ENCODE peak calls at places on chromosomes 3 and 15, in four cellular contexts. J, Z, H and I are unnamed samples.

GRCh38 chr3:160006282-160007163 is 17.9 kb downstream of the IL12A start:
- DNase-seq in J (peak), Z (peak), H (no peak), I (peak)

GRCh38 chr15:33031324-33031736 is 163.2 kb downstream of the FMN1 start:
- DNase-seq in J (no peak), Z (no peak), H (no peak), I (no peak)

GRCh38 chr15:71199384-71200351 is 84.4 kb downstream of the THSD4 start:
- DNase-seq in J (no peak), Z (no peak), H (no peak), I (no peak)

GRCh38 chr15:31347067-31347975 is 20.7 kb downstream of the KLF13 start:
- DNase-seq in J (no peak), Z (no peak), H (no peak), I (no peak)

GRCh38 chr3:52401021-52401420 is 43.9 kb downstream of the SEMA3G start:
- DNase-seq in J (no peak), Z (no peak), H (no peak), I (no peak)

GRCh38 chr3:106183762-106184391 is 315.1 kb upstream of the CBLB start:
- DNase-seq in J (peak), Z (no peak), H (no peak), I (no peak)

GRCh38 chr3:37096292-37096691 is 78.1 kb downstream of the LRRFIP2 start:
- DNase-seq in J (no peak), Z (no peak), H (no peak), I (peak)

GRCh38 chr3:12317914-12318313 is 29.0 kb downstream of the PPARG start:
- DNase-seq in J (no peak), Z (no peak), H (no peak), I (no peak)

GRCh38 chr3:190338717-190339116 is 16.5 kb upstream of the CLDN1 start:
- DNase-seq in J (peak), Z (no peak), H (no peak), I (no peak)

GRCh38 chr3:29281265-29282228 is 676 bp downstream of the RBMS3 start:
- DNase-seq in J (peak), Z (no peak), H (no peak), I (no peak)

GRCh38 chr15:101481381-101481705 is 8.2 kb downstream of the PCSK6 start:
- DNase-seq in J (no peak), Z (no peak), H (no peak), I (no peak)

GRCh38 chr15:69132935-69133861 is 27.2 kb upstream of the GLCE start:
- DNase-seq in J (no peak), Z (no peak), H (no peak), I (no peak)

GRCh38 chr3:178536271-178537079 is at the start of gene KCNMB2:
- DNase-seq in J (no peak), Z (no peak), H (no peak), I (no peak)

GRCh38 chr3:11306815-11307589 is 34.8 kb downstream of the ATG7 start:
- DNase-seq in J (no peak), Z (peak), H (no peak), I (no peak)

GRCh38 chr15:63498815-63499549 is 5.4 kb upstream of the USP3 start:
- DNase-seq in J (no peak), Z (no peak), H (no peak), I (no peak)

GRCh38 chr3:129793356-129793755 is 100.2 kb downstream of the TMCC1 start:
- DNase-seq in J (peak), Z (peak), H (no peak), I (no peak)

GRCh38 chr3:146072061-146072460 is 88.9 kb downstream of the PLOD2 start:
- DNase-seq in J (no peak), Z (no peak), H (peak), I (no peak)

GRCh38 chr3:100681496-100681895 is 27.8 kb upstream of the TFG start:
- DNase-seq in J (no peak), Z (no peak), H (no peak), I (no peak)

GRCh38 chr3:180250172-180250571 is 213.4 kb upstream of the PEX5L start:
- DNase-seq in J (peak), Z (no peak), H (no peak), I (no peak)

GRCh38 chr15:80991446-80991845 is 1.8 kb upstream of the MESD start:
- DNase-seq in J (no peak), Z (peak), H (no peak), I (no peak)

GRCh38 chr15:90557651-90558084 is 27.9 kb downstream of the CRTC3 start:
- DNase-seq in J (no peak), Z (no peak), H (no peak), I (no peak)

GRCh38 chr15:76199106-76200082 is 111.9 kb downstream of the ETFA start:
- DNase-seq in J (no peak), Z (no peak), H (no peak), I (no peak)

GRCh38 chr15:52678036-52678467 is 1.1 kb downstream of the ATOSA start:
- DNase-seq in J (peak), Z (peak), H (peak), I (peak)

GRCh38 chr3:136730595-136731273 is 21.4 kb downstream of the STAG1 start:
- DNase-seq in J (no peak), Z (no peak), H (no peak), I (no peak)